ENCODE peak calls at places on chromosomes 3 and 15, in nine cellular contexts. A, J, U, C, R, O, N, Z and P are unnamed samples.

GRCh38 chr3:160006282-160007163 is 17.9 kb downstream of the IL12A start:
- DNase-seq in O (no peak), U (peak), R (peak), J (no peak), A (peak), Z (no peak), C (no peak), N (peak), P (peak)

GRCh38 chr3:169527539-169527938 is 136.0 kb downstream of the MECOM start:
- DNase-seq in J (no peak), O (no peak), R (no peak), A (no peak), C (no peak), N (no peak), U (no peak), Z (no peak), P (no peak)

GRCh38 chr3:197428117-197428761 is 127.5 kb downstream of the BDH1 start:
- DNase-seq in J (peak), Z (no peak), N (no peak), U (peak), C (no peak), R (peak), A (peak), O (no peak), P (peak)

GRCh38 chr3:58051196-58051595 is 43.0 kb downstream of the FLNB start:
- DNase-seq in O (peak), Z (no peak), U (no peak), C (no peak), N (no peak), J (no peak), R (peak), A (no peak), P (peak)

GRCh38 chr15:57772223-57772957 is 65.9 kb downstream of the POLR2M start:
- DNase-seq in R (peak), J (peak), N (no peak), U (no peak), A (peak), O (no peak), Z (no peak), C (no peak), P (peak)

GRCh38 chr15:69298697-69299441 is at the start of gene PAQR5:
- DNase-seq in Z (no peak), C (peak), O (peak), U (peak), N (no peak), A (no peak), J (no peak), R (no peak), P (no peak)

GRCh38 chr15:64754663-64755426 is 20.5 kb downstream of the RBPMS2 start:
- DNase-seq in A (no peak), R (no peak), U (no peak), J (no peak), O (no peak), N (no peak), C (no peak), Z (no peak), P (no peak)

GRCh38 chr3:8405144-8405543 is 96.5 kb upstream of the LMCD1 start:
- DNase-seq in N (no peak), J (no peak), Z (no peak), O (no peak), C (no peak), R (no peak), A (no peak), U (no peak), P (no peak)

GRCh38 chr15:31437686-31438085 is 111.1 kb downstream of the KLF13 start:
- DNase-seq in R (no peak), A (no peak), C (no peak), J (no peak), O (no peak), U (no peak), N (no peak), Z (no peak), P (no peak)

GRCh38 chr3:161989012-161989411 is 492.4 kb downstream of the OTOL1 start:
- DNase-seq in R (no peak), A (no peak), U (no peak), C (no peak), Z (no peak), J (no peak), N (no peak), O (no peak), P (no peak)

GRCh38 chr3:61903931-61904657 is 342.7 kb downstream of the PTPRG start:
- DNase-seq in R (peak), N (no peak), U (peak), A (no peak), O (no peak), Z (no peak), C (peak), J (no peak), P (peak)

GRCh38 chr3:10389341-10389740 is 68.4 kb upstream of the SEC13 start:
- DNase-seq in N (no peak), Z (no peak), O (no peak), C (no peak), J (no peak), R (no peak), A (no peak), U (no peak), P (no peak)

GRCh38 chr3:78660958-78661357 is 1106.8 kb downstream of the ROBO1 start:
- DNase-seq in R (no peak), N (no peak), U (no peak), O (no peak), J (no peak), Z (no peak), C (no peak), A (no peak), P (peak)

GRCh38 chr3:57796261-57796660 is 40.2 kb downstream of the SLMAP start:
- DNase-seq in R (no peak), J (no peak), O (no peak), Z (no peak), N (no peak), U (no peak), C (no peak), A (no peak), P (no peak)

GRCh38 chr15:63803106-63803886 is 30.5 kb downstream of the HERC1 start:
- DNase-seq in U (no peak), A (no peak), O (no peak), R (peak), C (no peak), Z (no peak), N (no peak), J (no peak), P (no peak)

GRCh38 chr15:63274427-63274826 is 3.0 kb upstream of the APH1B start:
- DNase-seq in A (no peak), N (no peak), O (no peak), C (no peak), Z (no peak), U (no peak), R (no peak), J (no peak), P (no peak)

GRCh38 chr15:32747886-32748285 is 30.1 kb downstream of the GREM1 start:
- DNase-seq in J (peak), U (no peak), O (no peak), C (no peak), A (peak), N (no peak), R (peak), Z (no peak), P (no peak)

GRCh38 chr3:149462653-149463052 is 11.8 kb upstream of the TM4SF4 start:
- DNase-seq in U (no peak), R (peak), O (no peak), N (no peak), C (no peak), A (no peak), J (peak), Z (no peak), P (no peak)

GRCh38 chr3:11565492-11565891 is 78.2 kb downstream of the VGLL4 start:
- DNase-seq in Z (no peak), A (no peak), C (no peak), O (no peak), N (no peak), R (no peak), J (no peak), U (no peak), P (no peak)

GRCh38 chr3:124526601-124527000 is 203.7 kb upstream of the UMPS start:
- DNase-seq in Z (no peak), R (no peak), N (no peak), O (no peak), J (no peak), U (no peak), C (no peak), A (no peak), P (no peak)

GRCh38 chr3:10596746-10597448 is 91.5 kb upstream of the ATP2B2 start:
- DNase-seq in R (no peak), A (no peak), Z (no peak), J (no peak), U (no peak), O (no peak), N (no peak), C (no peak), P (no peak)

GRCh38 chr15:62365795-62366442 is 200.8 kb upstream of the C2CD4B start:
- DNase-seq in R (no peak), C (no peak), J (no peak), A (no peak), O (no peak), U (peak), N (no peak), Z (no peak), P (no peak)

GRCh38 chr15:68469162-68470048 is 37.4 kb upstream of the ITGA11 start:
- DNase-seq in R (peak), N (no peak), C (no peak), Z (no peak), U (no peak), O (no peak), A (no peak), J (peak), P (no peak)

GRCh38 chr3:124768812-124769211 is 38.6 kb downstream of the UMPS start:
- DNase-seq in U (peak), Z (no peak), C (no peak), A (no peak), J (no peak), R (no peak), N (no peak), O (no peak), P (peak)

GRCh38 chr3:81218023-81218422 is 543.4 kb downstream of the GBE1 start:
- DNase-seq in A (no peak), R (peak), N (no peak), U (peak), O (no peak), Z (no peak), C (no peak), J (no peak), P (peak)

GRCh38 chr15:90580946-90581345 is 51.2 kb downstream of the CRTC3 start:
- DNase-seq in O (no peak), R (no peak), U (no peak), J (no peak), A (no peak), Z (no peak), C (no peak), N (no peak), P (no peak)

GRCh38 chr15:101621961-101622360 is 30.2 kb downstream of the TM2D3 start:
- DNase-seq in Z (no peak), O (no peak), U (no peak), N (no peak), J (no peak), C (no peak), R (no peak), A (no peak), P (no peak)

GRCh38 chr3:13827256-13827655 is 52.6 kb downstream of the WNT7A start:
- DNase-seq in J (no peak), C (no peak), A (no peak), U (no peak), O (no peak), R (no peak), Z (no peak), N (no peak), P (no peak)

GRCh38 chr3:28544236-28544635 is 195.6 kb upstream of the AZI2 start:
- DNase-seq in U (no peak), Z (no peak), C (no peak), R (no peak), O (no peak), A (no peak), J (no peak), N (no peak), P (no peak)

GRCh38 chr15:49439678-49440375 is 16.8 kb downstream of the FGF7 start:
- DNase-seq in N (no peak), J (no peak), U (no peak), O (no peak), A (no peak), Z (no peak), R (peak), C (no peak), P (no peak)

GRCh38 chr3:143824675-143825074 is 23.6 kb downstream of the SLC9A9 start:
- DNase-seq in N (no peak), U (no peak), J (no peak), C (no peak), R (no peak), Z (no peak), A (no peak), O (no peak), P (no peak)

GRCh38 chr3:111917300-111917699 is 58.2 kb downstream of the PHLDB2 start:
- DNase-seq in C (no peak), U (no peak), R (peak), O (no peak), Z (no peak), N (no peak), J (no peak), A (no peak), P (peak)

GRCh38 chr3:31244929-31245817 is 287.6 kb upstream of the STT3B start:
- DNase-seq in O (no peak), R (no peak), J (no peak), N (no peak), Z (no peak), U (no peak), C (no peak), A (no peak), P (peak)

GRCh38 chr3:55169608-55170010 is 241.8 kb upstream of the LRTM1 start:
- DNase-seq in O (no peak), U (no peak), Z (no peak), C (no peak), N (peak), J (peak), R (peak), A (peak), P (peak)

GRCh38 chr3:55570361-55570760 is 83.3 kb upstream of the WNT5A start:
- DNase-seq in U (no peak), A (no peak), N (no peak), J (no peak), R (peak), Z (no peak), C (no peak), O (no peak), P (peak)

GRCh38 chr3:61600195-61600594 is 38.8 kb downstream of the PTPRG start:
- DNase-seq in R (no peak), Z (no peak), J (no peak), N (no peak), O (no peak), C (no peak), U (no peak), A (no peak), P (peak)

GRCh38 chr3:169668957-169669681 is 5.6 kb upstream of the MECOM start:
- DNase-seq in Z (peak), O (peak), J (no peak), U (peak), R (peak), C (peak), A (no peak), N (no peak), P (peak)

GRCh38 chr3:54071596-54071995 is 50.8 kb upstream of the CACNA2D3 start:
- DNase-seq in O (no peak), Z (no peak), U (no peak), A (no peak), C (no peak), J (no peak), N (no peak), R (no peak), P (peak)

GRCh38 chr15:95804484-95804883 is 526.0 kb upstream of the NR2F2 start:
- DNase-seq in J (no peak), U (no peak), N (no peak), A (no peak), C (no peak), Z (no peak), R (no peak), O (no peak), P (no peak)

GRCh38 chr15:55552926-55553325 is 35.2 kb downstream of the PYGO1 start:
- DNase-seq in O (peak), A (no peak), C (no peak), Z (peak), N (peak), U (peak), J (no peak), R (peak), P (peak)

DNA sequence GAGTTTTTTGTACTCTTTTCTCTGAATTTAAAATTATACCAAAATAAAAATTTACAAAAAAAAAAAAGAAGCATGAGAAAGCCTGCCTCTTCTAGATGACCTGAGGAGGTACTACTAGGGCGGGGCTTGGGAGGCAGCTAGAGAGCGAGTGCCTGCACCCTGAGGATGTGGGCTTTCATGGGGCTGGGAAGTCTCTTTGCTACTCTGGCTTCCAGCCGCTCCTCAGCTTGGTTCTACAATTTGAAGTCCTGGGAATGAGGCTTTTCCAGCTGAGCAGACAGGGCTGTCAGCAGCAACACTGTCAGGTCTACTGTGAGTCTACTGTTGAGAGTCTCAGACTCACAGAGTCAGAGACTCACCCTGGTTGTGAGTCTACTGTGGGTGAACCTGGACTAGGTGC is 8.2 kb upstream of the PSTPIP1 start:
- DNase-seq in R (no peak), N (no peak), A (no peak), U (no peak), Z (no peak), O (no peak), J (no peak), C (no peak), P (no peak)
- H3K4me3 ChIP-seq in R (no peak), N (no peak), A (no peak), U (no peak), Z (no peak), O (no peak), J (no peak), C (no peak), P (no peak)

GRCh38 chr3:65669163-65669875 is 369.4 kb downstream of the MAGI1 start:
- DNase-seq in C (no peak), A (no peak), U (no peak), O (no peak), R (peak), J (no peak), Z (no peak), N (peak), P (peak)

GRCh38 chr3:65671004-65671403 is 367.7 kb downstream of the MAGI1 start:
- DNase-seq in U (no peak), Z (no peak), A (no peak), R (no peak), C (no peak), N (no peak), O (no peak), J (no peak), P (peak)

GRCh38 chr3:65672071-65672470 is 366.6 kb downstream of the MAGI1 start:
- DNase-seq in R (no peak), Z (no peak), J (no peak), C (no peak), O (no peak), N (no peak), U (no peak), A (no peak), P (no peak)

GRCh38 chr3:65676592-65676991 is 362.1 kb downstream of the MAGI1 start:
- DNase-seq in Z (no peak), U (no peak), R (no peak), N (no peak), J (no peak), C (no peak), O (no peak), A (no peak), P (no peak)

GRCh38 chr3:65672876-65673815 is 365.6 kb downstream of the MAGI1 start:
- DNase-seq in J (no peak), Z (peak), O (peak), N (peak), C (peak), U (peak), A (no peak), R (peak), P (peak)
- TF ChIP-seq CTCF in J (peak), Z (peak), O (peak), N (peak), C (peak), U (peak), A (peak), R (peak), P (peak)

GRCh38 chr3:163726125-163726524 is 1352.2 kb downstream of the SI start:
- DNase-seq in N (no peak), U (no peak), C (no peak), Z (no peak), O (no peak), J (no peak), A (no peak), R (no peak), P (no peak)
- H3K4me3 ChIP-seq in N (no peak), U (no peak), C (no peak), Z (no peak), O (no peak), J (no peak), A (no peak), R (no peak), P (no peak)

DNA sequence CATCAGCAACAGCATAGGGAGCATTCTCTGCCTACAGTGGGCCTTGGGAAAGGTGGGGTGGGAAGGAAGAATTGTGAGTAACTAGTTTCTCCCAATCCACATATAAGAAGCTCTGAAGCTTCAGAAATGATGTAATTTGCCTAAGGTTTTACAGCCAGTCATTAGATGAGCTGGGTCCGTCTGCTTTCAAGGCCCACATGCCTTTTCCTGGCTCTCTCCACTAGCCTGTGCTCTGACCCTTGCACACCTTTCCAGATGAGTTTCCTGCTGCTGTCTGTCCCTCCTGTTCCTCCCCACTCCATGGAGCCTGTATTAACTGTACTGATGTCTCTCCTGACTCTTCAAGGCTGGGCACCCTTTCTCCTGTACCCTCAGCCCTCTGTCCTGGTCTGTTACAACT is 6.4 kb downstream of the TM6SF1 start:
- DNase-seq in O (no peak), C (no peak), U (no peak), R (no peak), Z (no peak), A (no peak), N (no peak), J (no peak), P (no peak)
- TF ChIP-seq CTCF in O (no peak), C (no peak), U (no peak), R (no peak), Z (no peak), A (no peak), N (no peak), J (no peak), P (no peak)

GRCh38 chr3:73656241-73656890 is 31.6 kb upstream of the PDZRN3 start:
- DNase-seq in O (no peak), A (no peak), N (no peak), C (no peak), U (no peak), R (peak), J (peak), Z (no peak), P (no peak)
- H3K4me3 ChIP-seq in O (no peak), A (no peak), N (no peak), C (no peak), U (no peak), R (no peak), J (no peak), Z (no peak), P (no peak)

GRCh38 chr3:116914004-116914403 is 204.4 kb downstream of the TUSC7 start:
- DNase-seq in Z (no peak), R (no peak), J (no peak), A (no peak), N (no peak), C (no peak), U (no peak), O (no peak), P (no peak)
- TF ChIP-seq CTCF in Z (no peak), R (no peak), J (no peak), A (no peak), N (no peak), C (no peak), U (no peak), O (no peak), P (no peak)